ENCODE peak calls at places on chromosomes 7 and 10, in four cellular contexts. N, R, Z and J are unnamed samples.
A peak's percentile ranks its signal among the peaks of the same experiment; 100 is the strongest.

GRCh38 chr10:100506596-100507356 is 12.9 kb downstream of the SEC31B start:
- DNase-seq in N (peak; percentile 11), R (no peak), Z (peak; percentile 45), J (peak; percentile 55)

GRCh38 chr10:86357041-86357440 is 9.6 kb downstream of the GRID1 start:
- DNase-seq in N (no peak), R (no peak), Z (no peak), J (no peak)

GRCh38 chr7:66167773-66168367 is 37.3 kb upstream of the TPST1 start:
- DNase-seq in N (peak; percentile 65), R (no peak), Z (peak; percentile 45), J (peak; percentile 78)

GRCh38 chr10:86288695-86289576 is 77.7 kb downstream of the GRID1 start:
- DNase-seq in N (no peak), R (no peak), Z (no peak), J (no peak)

GRCh38 chr7:51123322-51124021 is 193.1 kb downstream of the COBL start:
- DNase-seq in N (peak; percentile 72), R (no peak), Z (peak; percentile 76), J (peak; percentile 92)

GRCh38 chr10:16843252-16843870 is 26.1 kb upstream of the RSU1 start:
- DNase-seq in N (peak; percentile 72), R (peak; percentile 95), Z (peak; percentile 83), J (peak; percentile 91)

GRCh38 chr7:67917118-67917755 is 920.6 kb downstream of the TYW1 start:
- DNase-seq in N (no peak), R (no peak), Z (no peak), J (no peak)

GRCh38 chr7:77453531-77453930 is 37.4 kb upstream of the GSAP start:
- DNase-seq in N (no peak), R (no peak), Z (peak; percentile 67), J (peak; percentile 40)

GRCh38 chr10:50551894-50552293 is 71.9 kb downstream of the SGMS1 start:
- DNase-seq in N (no peak), R (no peak), Z (no peak), J (no peak)

GRCh38 chr10:67788028-67788886 is 49.7 kb downstream of the DNAJC12 start:
- DNase-seq in N (peak; percentile 77), R (peak; percentile 95), Z (no peak), J (no peak)

GRCh38 chr10:101301111-101301731 is 52.7 kb upstream of the BTRC start:
- DNase-seq in N (peak; percentile 73), R (peak; percentile 73), Z (no peak), J (peak; percentile 13)

GRCh38 chr7:123692471-123692877 is 36.8 kb downstream of the LMOD2 start:
- DNase-seq in N (no peak), R (peak; percentile 71), Z (no peak), J (no peak)

GRCh38 chr7:78018541-78019456 is 220.2 kb downstream of the PHTF2 start:
- DNase-seq in N (peak; percentile 27), R (peak; percentile 37), Z (peak; percentile 45), J (peak; percentile 54)

GRCh38 chr10:43824934-43825333 is 176.3 kb upstream of the ZNF32 start:
- DNase-seq in N (no peak), R (no peak), Z (peak; percentile 53), J (peak; percentile 76)

GRCh38 chr10:74081192-74081803 is 69.3 kb downstream of the AP3M1 start:
- DNase-seq in N (peak; percentile 64), R (peak; percentile 75), Z (peak; percentile 65), J (peak; percentile 55)

GRCh38 chr7:100642534-100642907 is 1.2 kb upstream of the TFR2 start:
- DNase-seq in N (no peak), R (peak; percentile 90), Z (no peak), J (no peak)

GRCh38 chr10:11488126-11488525 is 123.3 kb downstream of the USP6NL start:
- DNase-seq in N (no peak), R (no peak), Z (peak; percentile 10), J (no peak)

GRCh38 chr10:12252882-12253546 is 57.0 kb downstream of the CDC123 start:
- DNase-seq in N (peak; percentile 65), R (peak; percentile 80), Z (peak; percentile 12), J (peak; percentile 6)

GRCh38 chr7:36994456-36995112 is 270.3 kb upstream of the AOAH start:
- DNase-seq in N (no peak), R (no peak), Z (no peak), J (no peak)

GRCh38 chr7:81161459-81162075 is 242.7 kb upstream of the SEMA3C start:
- DNase-seq in N (peak; percentile 85), R (no peak), Z (peak; percentile 94), J (peak; percentile 96)

GRCh38 chr7:74157605-74158004 is 16.6 kb upstream of the EIF4H start:
- DNase-seq in N (no peak), R (no peak), Z (no peak), J (no peak)

GRCh38 chr7:106485031-106485551 is 175.9 kb downstream of the CCDC71L start:
- DNase-seq in N (no peak), R (no peak), Z (peak; percentile 81), J (peak; percentile 88)

GRCh38 chr7:137592232-137592896 is 248.8 kb upstream of the PTN start:
- DNase-seq in N (peak; percentile 54), R (peak; percentile 80), Z (peak; percentile 83), J (peak; percentile 77)

DNA sequence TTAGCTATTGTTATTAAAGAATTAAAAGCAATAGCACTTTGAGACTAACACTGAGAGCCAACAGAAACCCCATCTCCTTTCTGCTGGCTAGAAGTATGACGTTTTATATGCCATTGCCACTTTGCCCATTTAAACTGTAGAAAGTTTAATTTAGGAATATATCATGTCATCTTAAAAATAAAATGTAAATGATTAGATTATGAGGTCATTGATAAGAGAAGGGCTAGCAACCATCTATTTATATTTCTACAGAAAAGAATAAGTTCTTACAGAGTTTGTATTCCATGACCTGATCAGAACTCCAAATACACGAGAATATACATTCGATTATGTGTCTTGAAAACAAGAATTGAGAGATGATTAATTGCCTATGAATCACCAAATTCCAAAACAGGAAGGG is 227.0 kb downstream of the TRIL start:
- DNase-seq in N (no peak), R (no peak), Z (no peak), J (no peak)
- TF ChIP-seq CTCF in N (no peak), R (no peak), Z (no peak), J (no peak)

GRCh38 chr10:124126711-124127385 is 33.5 kb upstream of the CHST15 start:
- DNase-seq in N (no peak), R (no peak), Z (no peak), J (peak; percentile 10)

GRCh38 chr10:124126139-124126538 is 32.7 kb upstream of the CHST15 start:
- DNase-seq in N (no peak), R (no peak), Z (no peak), J (no peak)

GRCh38 chr10:124124769-124125161 is 31.4 kb upstream of the CHST15 start:
- DNase-seq in N (no peak), R (no peak), Z (no peak), J (no peak)

GRCh38 chr10:124124123-124124768 is 30.8 kb upstream of the CHST15 start:
- DNase-seq in N (no peak), R (no peak), Z (no peak), J (no peak)

DNA sequence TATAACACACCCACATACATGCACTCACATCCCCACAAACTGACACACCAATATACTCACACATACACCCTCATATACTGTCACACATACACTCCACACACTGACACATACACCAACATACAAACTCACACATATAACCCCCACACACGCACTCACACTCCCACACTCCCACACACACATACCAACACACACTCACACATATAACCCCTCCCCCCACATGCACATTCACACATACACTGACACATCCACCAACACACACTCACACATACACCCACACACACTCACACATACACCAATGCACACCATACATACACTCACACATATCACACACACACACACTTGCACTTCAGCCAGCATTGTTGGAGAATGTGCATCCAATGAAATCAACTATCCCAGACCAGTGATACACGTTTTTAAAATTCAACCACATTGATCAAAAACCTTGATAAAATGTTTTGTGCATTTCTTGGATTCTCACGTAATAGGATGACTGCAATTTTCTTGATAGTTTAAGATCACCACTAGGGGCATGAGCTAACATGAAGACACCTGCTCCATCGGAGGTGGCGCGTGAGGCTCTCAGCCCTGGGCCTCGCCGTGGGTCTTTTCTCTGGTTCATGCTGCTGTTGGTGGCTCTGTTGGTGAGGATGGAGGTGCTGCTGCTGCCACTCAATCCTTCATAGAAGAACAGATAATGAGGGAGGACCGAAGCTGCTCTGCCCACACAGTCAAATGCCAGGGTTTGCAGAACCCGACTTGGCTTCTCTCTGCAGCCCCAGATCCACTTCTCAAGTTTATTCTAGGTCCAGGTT is 32.1 kb upstream of the CHST15 start:
- DNase-seq in N (peak; percentile 30), R (peak; percentile 73), Z (no peak), J (peak; percentile 15)
- TF ChIP-seq CTCF in N (peak; percentile 38), R (peak; percentile 47), Z (peak; percentile 43), J (peak; percentile 26)

DNA sequence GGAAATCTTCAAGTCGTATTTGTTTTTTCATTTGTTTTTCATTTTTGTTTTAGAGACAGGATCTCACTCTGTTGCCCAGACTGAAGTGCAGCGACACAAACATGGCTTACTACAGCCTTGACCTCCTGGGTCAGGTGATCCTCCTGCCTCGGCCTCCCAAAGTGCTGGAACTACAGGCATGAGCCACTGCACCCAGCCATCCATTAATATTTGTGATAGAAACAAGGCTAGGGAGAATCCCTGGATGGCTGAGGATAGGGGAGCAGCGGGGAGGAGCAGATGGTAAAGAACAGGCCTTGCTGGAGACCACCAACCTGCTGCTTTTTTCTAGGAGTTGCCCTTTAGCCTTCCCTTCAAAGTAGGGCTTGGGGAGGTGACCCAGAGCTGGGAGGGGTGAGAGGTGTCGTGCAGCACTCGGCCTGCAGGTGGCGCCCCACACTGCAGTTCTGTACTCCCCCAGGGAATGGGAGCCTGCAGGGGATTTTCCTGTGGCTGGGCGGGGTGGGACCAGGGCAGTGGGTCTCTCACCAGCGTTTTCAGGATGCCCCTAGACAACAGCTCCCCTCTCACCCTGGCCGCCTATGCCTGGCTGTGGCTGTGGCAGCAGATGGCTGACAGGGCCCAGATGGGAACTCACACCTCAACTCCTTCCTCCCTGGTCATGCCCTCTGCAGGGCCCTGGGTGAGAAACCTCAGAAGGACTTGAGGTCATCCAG is 12.6 kb upstream of the CDH23 start:
- DNase-seq in N (peak; percentile 58), R (peak; percentile 78), Z (peak; percentile 28), J (peak; percentile 29)
- TF ChIP-seq CTCF in N (peak; percentile 86), R (peak; percentile 94), Z (peak; percentile 96), J (peak; percentile 86)

GRCh38 chr7:131488361-131488760 is 68.1 kb downstream of the PODXL start:
- DNase-seq in N (no peak), R (peak; percentile 45), Z (no peak), J (no peak)
- TF ChIP-seq CTCF in N (no peak), R (no peak), Z (peak; percentile 23), J (peak; percentile 44)